ENCODE peak calls at places on chromosomes 1 and 21, in nine cellular contexts. One of them, this sample, is unnamed. For H3K4me1, the result is how much of the 10 kb centered on the place peaks cover.

GRCh38 chr1:117613249-117613968 is 7.6 kb downstream of the TENT5C start:
- DNase-seq in mammary epithelial cell: no peak
- DNase-seq in heart left ventricle: no peak
- DNase-seq in ovary: no peak
- DNase-seq in uterus: peak
- DNase-seq in upper lobe of right lung: no peak
- DNase-seq in psoas muscle: no peak
- DNase-seq in CD8-positive, alpha-beta memory T cell: no peak
- DNase-seq in left lung: no peak
- DNase-seq in this sample: no peak

GRCh38 chr1:23394664-23395063 is 25.0 kb upstream of the ZNF436 start:
- DNase-seq in mammary epithelial cell: no peak
- DNase-seq in heart left ventricle: peak
- DNase-seq in ovary: peak
- DNase-seq in uterus: peak
- DNase-seq in upper lobe of right lung: peak
- DNase-seq in psoas muscle: peak
- DNase-seq in CD8-positive, alpha-beta memory T cell: no peak
- DNase-seq in left lung: peak
- DNase-seq in this sample: no peak

GRCh38 chr1:64982134-64982533 is 15.8 kb upstream of the JAK1 start:
- DNase-seq in mammary epithelial cell: no peak
- DNase-seq in heart left ventricle: no peak
- DNase-seq in ovary: no peak
- DNase-seq in uterus: no peak
- DNase-seq in upper lobe of right lung: no peak
- DNase-seq in psoas muscle: no peak
- DNase-seq in CD8-positive, alpha-beta memory T cell: no peak
- DNase-seq in left lung: no peak
- DNase-seq in this sample: no peak

GRCh38 chr1:9309991-9310390 is 17.3 kb downstream of the SPSB1 start:
- DNase-seq in mammary epithelial cell: no peak
- DNase-seq in heart left ventricle: no peak
- DNase-seq in ovary: no peak
- DNase-seq in uterus: no peak
- DNase-seq in upper lobe of right lung: no peak
- DNase-seq in psoas muscle: no peak
- DNase-seq in CD8-positive, alpha-beta memory T cell: no peak
- DNase-seq in left lung: no peak
- DNase-seq in this sample: no peak

GRCh38 chr1:151613275-151613867 is 1.5 kb downstream of the SNX27 start:
- DNase-seq in mammary epithelial cell: no peak
- DNase-seq in heart left ventricle: no peak
- DNase-seq in ovary: no peak
- DNase-seq in uterus: no peak
- DNase-seq in upper lobe of right lung: no peak
- DNase-seq in psoas muscle: no peak
- DNase-seq in CD8-positive, alpha-beta memory T cell: no peak
- DNase-seq in left lung: no peak
- DNase-seq in this sample: no peak

GRCh38 chr1:179369751-179370341 is 4.1 kb downstream of the AXDND1 start:
- DNase-seq in mammary epithelial cell: peak
- DNase-seq in heart left ventricle: no peak
- DNase-seq in ovary: no peak
- DNase-seq in uterus: no peak
- DNase-seq in upper lobe of right lung: no peak
- DNase-seq in psoas muscle: no peak
- DNase-seq in CD8-positive, alpha-beta memory T cell: peak
- DNase-seq in left lung: no peak
- DNase-seq in this sample: peak

GRCh38 chr1:32246888-32247273 is at the start of gene FAM167B:
- DNase-seq in mammary epithelial cell: no peak
- DNase-seq in heart left ventricle: peak
- DNase-seq in ovary: no peak
- DNase-seq in uterus: peak
- DNase-seq in upper lobe of right lung: no peak
- DNase-seq in psoas muscle: peak
- DNase-seq in CD8-positive, alpha-beta memory T cell: no peak
- DNase-seq in left lung: no peak
- DNase-seq in this sample: no peak

GRCh38 chr1:64280001-64280400 is 76.6 kb downstream of the UBE2U start:
- DNase-seq in mammary epithelial cell: peak
- DNase-seq in heart left ventricle: no peak
- DNase-seq in ovary: no peak
- DNase-seq in uterus: no peak
- DNase-seq in upper lobe of right lung: no peak
- DNase-seq in psoas muscle: no peak
- DNase-seq in CD8-positive, alpha-beta memory T cell: no peak
- DNase-seq in left lung: no peak
- DNase-seq in this sample: no peak

GRCh38 chr1:182739545-182739944 is 50.0 kb upstream of the NPL start:
- DNase-seq in mammary epithelial cell: no peak
- DNase-seq in heart left ventricle: no peak
- DNase-seq in ovary: peak
- DNase-seq in uterus: no peak
- DNase-seq in upper lobe of right lung: no peak
- DNase-seq in psoas muscle: no peak
- DNase-seq in CD8-positive, alpha-beta memory T cell: no peak
- DNase-seq in left lung: no peak
- DNase-seq in this sample: no peak

GRCh38 chr1:34784751-34785221 is 3.8 kb downstream of the GJB3 start:
- DNase-seq in mammary epithelial cell: no peak
- DNase-seq in heart left ventricle: no peak
- DNase-seq in ovary: no peak
- DNase-seq in uterus: no peak
- DNase-seq in upper lobe of right lung: no peak
- DNase-seq in psoas muscle: no peak
- DNase-seq in CD8-positive, alpha-beta memory T cell: no peak
- DNase-seq in left lung: no peak
- DNase-seq in this sample: no peak

GRCh38 chr1:203926025-203926540 is 64.7 kb downstream of the SNRPE start:
- DNase-seq in mammary epithelial cell: peak
- DNase-seq in heart left ventricle: no peak
- DNase-seq in ovary: no peak
- DNase-seq in uterus: no peak
- DNase-seq in upper lobe of right lung: no peak
- DNase-seq in psoas muscle: no peak
- DNase-seq in CD8-positive, alpha-beta memory T cell: no peak
- DNase-seq in left lung: no peak
- DNase-seq in this sample: no peak

GRCh38 chr1:47569681-47570470 is 132.0 kb downstream of the FOXD2 start:
- DNase-seq in mammary epithelial cell: peak
- DNase-seq in heart left ventricle: no peak
- DNase-seq in ovary: no peak
- DNase-seq in uterus: no peak
- DNase-seq in upper lobe of right lung: peak
- DNase-seq in psoas muscle: no peak
- DNase-seq in CD8-positive, alpha-beta memory T cell: no peak
- DNase-seq in left lung: peak
- DNase-seq in this sample: peak

GRCh38 chr1:50666849-50667248 is 243.6 kb upstream of the DMRTA2 start:
- DNase-seq in mammary epithelial cell: no peak
- DNase-seq in heart left ventricle: no peak
- DNase-seq in ovary: no peak
- DNase-seq in uterus: no peak
- DNase-seq in upper lobe of right lung: no peak
- DNase-seq in psoas muscle: no peak
- DNase-seq in CD8-positive, alpha-beta memory T cell: no peak
- DNase-seq in left lung: no peak
- DNase-seq in this sample: no peak

GRCh38 chr1:33298623-33299277 is 22.1 kb downstream of the A3GALT2 start:
- DNase-seq in mammary epithelial cell: peak
- DNase-seq in heart left ventricle: peak
- DNase-seq in ovary: peak
- DNase-seq in uterus: peak
- DNase-seq in upper lobe of right lung: peak
- DNase-seq in psoas muscle: peak
- DNase-seq in CD8-positive, alpha-beta memory T cell: peak
- DNase-seq in left lung: peak
- DNase-seq in this sample: peak

GRCh38 chr1:119275145-119275929 is 93.2 kb upstream of the HAO2 start:
- DNase-seq in mammary epithelial cell: peak
- DNase-seq in heart left ventricle: no peak
- DNase-seq in ovary: no peak
- DNase-seq in uterus: peak
- DNase-seq in upper lobe of right lung: no peak
- DNase-seq in psoas muscle: no peak
- DNase-seq in CD8-positive, alpha-beta memory T cell: peak
- DNase-seq in left lung: no peak
- DNase-seq in this sample: no peak

GRCh38 chr1:19066248-19066873 is 109.9 kb upstream of the IFFO2 start:
- DNase-seq in mammary epithelial cell: peak
- DNase-seq in heart left ventricle: no peak
- DNase-seq in ovary: no peak
- DNase-seq in uterus: no peak
- DNase-seq in upper lobe of right lung: no peak
- DNase-seq in psoas muscle: no peak
- DNase-seq in CD8-positive, alpha-beta memory T cell: no peak
- DNase-seq in left lung: no peak
- DNase-seq in this sample: peak

GRCh38 chr21:41678016-41678935 is 88.6 kb downstream of the RIPK4 start:
- DNase-seq in mammary epithelial cell: peak
- DNase-seq in heart left ventricle: no peak
- DNase-seq in ovary: no peak
- DNase-seq in uterus: no peak
- DNase-seq in upper lobe of right lung: peak
- DNase-seq in psoas muscle: no peak
- DNase-seq in CD8-positive, alpha-beta memory T cell: no peak
- DNase-seq in left lung: peak
- DNase-seq in this sample: peak

DNA sequence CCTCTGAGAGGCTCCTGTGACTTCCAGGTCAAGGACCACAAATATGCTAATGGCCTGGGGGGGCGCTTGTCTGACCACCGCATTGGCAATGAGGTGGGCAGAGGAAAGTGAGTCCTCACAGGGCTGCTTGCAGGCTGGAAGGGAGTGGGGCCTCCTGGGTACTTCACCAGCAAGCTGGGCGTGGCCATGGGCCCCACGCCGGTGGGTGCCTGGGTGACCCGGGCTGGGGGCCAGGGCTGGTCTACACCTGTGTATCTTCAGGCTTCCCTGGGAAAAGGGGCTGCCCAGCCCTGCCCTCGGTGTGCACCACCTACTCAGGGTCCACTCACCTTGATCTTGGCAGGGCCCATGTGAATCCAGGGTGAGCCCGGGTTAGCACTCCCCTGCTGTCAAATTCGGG is 167.4 kb downstream of the PRDM16 start:
- DNase-seq in mammary epithelial cell: no peak
- DNase-seq in heart left ventricle: no peak
- DNase-seq in ovary: no peak
- DNase-seq in uterus: no peak
- DNase-seq in upper lobe of right lung: no peak
- DNase-seq in psoas muscle: no peak
- DNase-seq in CD8-positive, alpha-beta memory T cell: no peak
- DNase-seq in left lung: no peak
- DNase-seq in this sample: no peak
- H3K4me1 ChIP-seq in mammary epithelial cell: under half
- H3K4me1 ChIP-seq in heart left ventricle: under half
- H3K4me1 ChIP-seq in ovary: under half
- H3K4me1 ChIP-seq in uterus: under half
- H3K4me1 ChIP-seq in upper lobe of right lung: under half
- H3K4me1 ChIP-seq in psoas muscle: under half
- H3K4me1 ChIP-seq in CD8-positive, alpha-beta memory T cell: under half
- H3K4me1 ChIP-seq in left lung: under half
- H3K4me1 ChIP-seq in this sample: under half

GRCh38 chr1:162855461-162856150 is 5.4 kb downstream of the CCDC190 start:
- DNase-seq in mammary epithelial cell: peak
- DNase-seq in heart left ventricle: no peak
- DNase-seq in ovary: no peak
- DNase-seq in uterus: no peak
- DNase-seq in upper lobe of right lung: no peak
- DNase-seq in psoas muscle: no peak
- DNase-seq in CD8-positive, alpha-beta memory T cell: no peak
- DNase-seq in left lung: no peak
- DNase-seq in this sample: no peak
- H3K4me3 ChIP-seq in mammary epithelial cell: no peak
- H3K4me3 ChIP-seq in heart left ventricle: no peak
- H3K4me3 ChIP-seq in ovary: no peak
- H3K4me3 ChIP-seq in uterus: no peak
- H3K4me3 ChIP-seq in upper lobe of right lung: no peak
- H3K4me3 ChIP-seq in psoas muscle: no peak
- H3K4me3 ChIP-seq in CD8-positive, alpha-beta memory T cell: no peak
- H3K4me3 ChIP-seq in left lung: no peak
- H3K4me3 ChIP-seq in this sample: no peak

DNA sequence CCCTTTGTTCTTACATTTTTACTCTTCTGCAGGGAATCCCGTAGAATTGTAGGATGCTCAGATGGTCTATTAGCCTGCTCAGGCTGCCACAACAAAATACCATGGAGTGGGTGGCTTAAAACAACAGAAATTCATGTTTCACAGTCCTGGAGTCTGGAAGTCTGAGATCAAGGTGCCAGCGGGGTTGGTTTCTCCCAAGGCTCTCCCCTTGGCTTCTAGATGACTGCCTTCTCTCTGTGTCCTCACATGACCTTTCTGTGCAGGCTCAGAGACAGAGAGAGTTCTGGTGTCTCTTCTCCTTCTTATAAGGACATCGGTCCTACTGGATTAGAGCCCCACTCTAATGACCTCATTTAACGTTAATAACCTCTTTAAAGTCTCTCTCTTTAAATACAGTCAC is 41.7 kb downstream of the HUNK start:
- DNase-seq in mammary epithelial cell: no peak
- DNase-seq in heart left ventricle: no peak
- DNase-seq in ovary: no peak
- DNase-seq in uterus: no peak
- DNase-seq in upper lobe of right lung: no peak
- DNase-seq in psoas muscle: no peak
- DNase-seq in CD8-positive, alpha-beta memory T cell: no peak
- DNase-seq in left lung: no peak
- DNase-seq in this sample: no peak
- H3K4me1 ChIP-seq in mammary epithelial cell: under half
- H3K4me1 ChIP-seq in heart left ventricle: under half
- H3K4me1 ChIP-seq in ovary: under half
- H3K4me1 ChIP-seq in uterus: under half
- H3K4me1 ChIP-seq in upper lobe of right lung: under half
- H3K4me1 ChIP-seq in psoas muscle: under half
- H3K4me1 ChIP-seq in CD8-positive, alpha-beta memory T cell: under half
- H3K4me1 ChIP-seq in left lung: under half
- H3K4me1 ChIP-seq in this sample: under half

DNA sequence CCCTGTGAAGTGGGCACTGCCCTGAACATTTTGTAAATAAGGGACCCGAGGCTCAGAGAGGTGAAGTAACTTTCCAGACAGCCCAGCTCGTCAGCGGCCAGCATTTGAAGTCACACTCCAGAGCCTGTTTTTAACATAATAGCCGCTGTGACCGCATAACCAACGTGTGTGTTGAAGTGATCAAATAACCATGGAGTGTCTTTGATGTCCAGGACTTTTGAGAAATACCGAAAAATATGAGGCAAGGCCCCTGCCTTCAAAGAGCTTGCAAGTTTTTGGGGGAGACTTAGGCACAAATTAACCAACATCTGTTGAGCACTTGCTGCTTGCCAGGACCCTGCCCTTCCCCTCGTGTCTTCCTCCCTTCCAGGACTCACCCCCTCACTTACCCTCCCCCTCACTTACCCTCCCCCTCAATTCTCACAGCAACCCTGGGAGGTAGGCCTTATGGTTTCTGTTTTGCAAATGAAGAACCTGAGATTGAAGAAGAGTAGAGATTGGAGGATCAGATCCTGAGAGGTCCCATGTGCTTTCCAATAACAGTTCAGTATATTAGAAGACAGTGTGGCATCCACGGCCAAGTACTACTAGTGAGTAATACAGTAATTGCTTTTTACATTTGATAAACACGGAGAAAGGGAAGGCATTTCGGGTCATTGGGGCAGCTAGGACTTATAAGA is 1.3 kb upstream of the SLC16A1 start:
- DNase-seq in mammary epithelial cell: peak
- DNase-seq in heart left ventricle: no peak
- DNase-seq in ovary: peak
- DNase-seq in uterus: peak
- DNase-seq in upper lobe of right lung: no peak
- DNase-seq in psoas muscle: no peak
- DNase-seq in CD8-positive, alpha-beta memory T cell: peak
- DNase-seq in left lung: no peak
- DNase-seq in this sample: no peak
- H3K4me3 ChIP-seq in mammary epithelial cell: peak
- H3K4me3 ChIP-seq in heart left ventricle: peak
- H3K4me3 ChIP-seq in ovary: peak
- H3K4me3 ChIP-seq in uterus: peak
- H3K4me3 ChIP-seq in upper lobe of right lung: peak
- H3K4me3 ChIP-seq in psoas muscle: peak
- H3K4me3 ChIP-seq in CD8-positive, alpha-beta memory T cell: peak
- H3K4me3 ChIP-seq in left lung: peak
- H3K4me3 ChIP-seq in this sample: peak

This sample was measured in prostate gland.